ENCODE peak calls at places on chromosomes 3 and 15, in six cellular contexts. One of them, this sample, is unnamed.

GRCh38 chr15:26665950-26666921 is 106.6 kb downstream of the GABRB3 start:
- DNase-seq in GM20000: no peak
- DNase-seq in coronary artery: no peak
- DNase-seq in neural progenitor cell: peak
- DNase-seq in mammary epithelial cell: no peak
- DNase-seq in AG09319: no peak
- DNase-seq in this sample: no peak

GRCh38 chr15:42608110-42608531 is 32.7 kb downstream of the STARD9 start:
- DNase-seq in GM20000: no peak
- DNase-seq in coronary artery: no peak
- DNase-seq in neural progenitor cell: no peak
- DNase-seq in mammary epithelial cell: peak
- DNase-seq in AG09319: no peak
- DNase-seq in this sample: no peak

GRCh38 chr15:98207928-98208327 is 247.4 kb downstream of the ARRDC4 start:
- DNase-seq in GM20000: no peak
- DNase-seq in coronary artery: no peak
- DNase-seq in neural progenitor cell: no peak
- DNase-seq in mammary epithelial cell: no peak
- DNase-seq in AG09319: no peak
- DNase-seq in this sample: no peak

GRCh38 chr15:48536681-48537091 is 108.8 kb downstream of the FBN1 start:
- DNase-seq in GM20000: no peak
- DNase-seq in coronary artery: no peak
- DNase-seq in neural progenitor cell: no peak
- DNase-seq in mammary epithelial cell: no peak
- DNase-seq in AG09319: no peak
- DNase-seq in this sample: no peak

GRCh38 chr3:135165260-135165659 is 370.2 kb downstream of the EPHB1 start:
- DNase-seq in GM20000: no peak
- DNase-seq in coronary artery: no peak
- DNase-seq in neural progenitor cell: no peak
- DNase-seq in mammary epithelial cell: no peak
- DNase-seq in AG09319: no peak
- DNase-seq in this sample: no peak

GRCh38 chr3:197231326-197231725 is 67.1 kb downstream of the DLG1 start:
- DNase-seq in GM20000: no peak
- DNase-seq in coronary artery: no peak
- DNase-seq in neural progenitor cell: no peak
- DNase-seq in mammary epithelial cell: no peak
- DNase-seq in AG09319: no peak
- DNase-seq in this sample: no peak

GRCh38 chr3:132378-132777 is 64.2 kb upstream of the CHL1 start:
- DNase-seq in GM20000: no peak
- DNase-seq in coronary artery: no peak
- DNase-seq in neural progenitor cell: no peak
- DNase-seq in mammary epithelial cell: no peak
- DNase-seq in AG09319: no peak
- DNase-seq in this sample: no peak

GRCh38 chr15:73341886-73342600 is 26.7 kb downstream of the HCN4 start:
- DNase-seq in GM20000: no peak
- DNase-seq in coronary artery: no peak
- DNase-seq in neural progenitor cell: no peak
- DNase-seq in mammary epithelial cell: no peak
- DNase-seq in AG09319: no peak
- DNase-seq in this sample: no peak

GRCh38 chr3:22089284-22089683 is 338.3 kb upstream of the ZNF385D start:
- DNase-seq in GM20000: peak
- DNase-seq in coronary artery: no peak
- DNase-seq in neural progenitor cell: peak
- DNase-seq in mammary epithelial cell: peak
- DNase-seq in AG09319: no peak
- DNase-seq in this sample: no peak

GRCh38 chr15:94125131-94125530 is 106.2 kb upstream of the MCTP2 start:
- DNase-seq in GM20000: no peak
- DNase-seq in coronary artery: no peak
- DNase-seq in neural progenitor cell: no peak
- DNase-seq in mammary epithelial cell: no peak
- DNase-seq in AG09319: peak
- DNase-seq in this sample: no peak

GRCh38 chr3:53137835-53138446 is 7.7 kb upstream of the RFT1 start:
- DNase-seq in GM20000: no peak
- DNase-seq in coronary artery: no peak
- DNase-seq in neural progenitor cell: no peak
- DNase-seq in mammary epithelial cell: peak
- DNase-seq in AG09319: no peak
- DNase-seq in this sample: no peak

GRCh38 chr3:28575100-28575747 is 226.6 kb upstream of the AZI2 start:
- DNase-seq in GM20000: no peak
- DNase-seq in coronary artery: no peak
- DNase-seq in neural progenitor cell: peak
- DNase-seq in mammary epithelial cell: no peak
- DNase-seq in AG09319: no peak
- DNase-seq in this sample: no peak

GRCh38 chr15:74244818-74245341 is 8.8 kb downstream of the CCDC33 start:
- DNase-seq in GM20000: no peak
- DNase-seq in coronary artery: no peak
- DNase-seq in neural progenitor cell: no peak
- DNase-seq in mammary epithelial cell: no peak
- DNase-seq in AG09319: no peak
- DNase-seq in this sample: no peak

GRCh38 chr3:62229201-62229600 is 144.1 kb downstream of the FEZF2 start:
- DNase-seq in GM20000: no peak
- DNase-seq in coronary artery: no peak
- DNase-seq in neural progenitor cell: peak
- DNase-seq in mammary epithelial cell: no peak
- DNase-seq in AG09319: no peak
- DNase-seq in this sample: no peak

GRCh38 chr3:184894051-184894450 is 82.1 kb downstream of the VPS8 start:
- DNase-seq in GM20000: no peak
- DNase-seq in coronary artery: no peak
- DNase-seq in neural progenitor cell: no peak
- DNase-seq in mammary epithelial cell: no peak
- DNase-seq in AG09319: no peak
- DNase-seq in this sample: no peak

GRCh38 chr15:90054618-90055097 is 47.6 kb downstream of the IDH2 start:
- DNase-seq in GM20000: no peak
- DNase-seq in coronary artery: no peak
- DNase-seq in neural progenitor cell: no peak
- DNase-seq in mammary epithelial cell: no peak
- DNase-seq in AG09319: no peak
- DNase-seq in this sample: no peak

GRCh38 chr15:32852771-32853170 is 135.0 kb downstream of the GREM1 start:
- DNase-seq in GM20000: no peak
- DNase-seq in coronary artery: no peak
- DNase-seq in neural progenitor cell: no peak
- DNase-seq in mammary epithelial cell: no peak
- DNase-seq in AG09319: no peak
- DNase-seq in this sample: no peak

GRCh38 chr15:40769310-40770146 is at the start of gene C15orf62:
- DNase-seq in GM20000: peak
- DNase-seq in coronary artery: no peak
- DNase-seq in neural progenitor cell: no peak
- DNase-seq in mammary epithelial cell: peak
- DNase-seq in AG09319: no peak
- DNase-seq in this sample: no peak

GRCh38 chr15:70475921-70476320 is 287.4 kb downstream of the UACA start:
- DNase-seq in GM20000: no peak
- DNase-seq in coronary artery: no peak
- DNase-seq in neural progenitor cell: no peak
- DNase-seq in mammary epithelial cell: no peak
- DNase-seq in AG09319: no peak
- DNase-seq in this sample: no peak

GRCh38 chr15:56325186-56325585 is 40.0 kb upstream of the TEX9 start:
- DNase-seq in GM20000: no peak
- DNase-seq in coronary artery: no peak
- DNase-seq in neural progenitor cell: no peak
- DNase-seq in mammary epithelial cell: peak
- DNase-seq in AG09319: no peak
- DNase-seq in this sample: no peak

GRCh38 chr15:47182818-47183217 is 534.5 kb upstream of the SEMA6D start:
- DNase-seq in GM20000: no peak
- DNase-seq in coronary artery: no peak
- DNase-seq in neural progenitor cell: no peak
- DNase-seq in mammary epithelial cell: no peak
- DNase-seq in AG09319: no peak
- DNase-seq in this sample: no peak

GRCh38 chr3:174949523-174949922 is 90.4 kb downstream of the NAALADL2 start:
- DNase-seq in GM20000: no peak
- DNase-seq in coronary artery: no peak
- DNase-seq in neural progenitor cell: no peak
- DNase-seq in mammary epithelial cell: peak
- DNase-seq in AG09319: peak
- DNase-seq in this sample: no peak

GRCh38 chr15:75036269-75036668 is 12.9 kb downstream of the PPCDC start:
- DNase-seq in GM20000: no peak
- DNase-seq in coronary artery: no peak
- DNase-seq in neural progenitor cell: no peak
- DNase-seq in mammary epithelial cell: peak
- DNase-seq in AG09319: no peak
- DNase-seq in this sample: no peak

GRCh38 chr3:143847787-143848631 is at the start of gene SLC9A9:
- DNase-seq in GM20000: peak
- DNase-seq in coronary artery: no peak
- DNase-seq in neural progenitor cell: peak
- DNase-seq in mammary epithelial cell: peak
- DNase-seq in AG09319: peak
- DNase-seq in this sample: no peak

GRCh38 chr15:80861776-80862175 is 82.6 kb downstream of the CEMIP start:
- DNase-seq in GM20000: no peak
- DNase-seq in coronary artery: no peak
- DNase-seq in neural progenitor cell: no peak
- DNase-seq in mammary epithelial cell: peak
- DNase-seq in AG09319: peak
- DNase-seq in this sample: no peak

DNA sequence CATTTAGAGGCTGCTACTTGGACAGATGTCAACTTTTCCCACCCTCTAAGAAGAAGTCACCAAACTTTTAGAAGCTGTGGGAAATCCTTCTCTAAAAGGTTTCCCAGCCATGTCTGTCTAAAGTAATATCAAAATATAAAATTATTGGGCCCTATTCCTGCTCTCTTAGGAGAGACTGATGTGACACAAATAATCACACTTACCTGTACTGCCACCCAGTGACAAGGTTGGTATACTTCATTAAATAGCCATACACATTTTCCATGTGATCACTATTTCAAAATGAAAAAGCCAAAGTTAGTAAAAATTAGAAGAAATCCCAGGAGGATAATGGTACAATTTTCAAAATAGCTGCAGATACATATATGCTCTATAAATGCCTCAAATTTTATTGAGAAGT is 12.6 kb downstream of the OSBPL11 start:
- DNase-seq in GM20000: peak
- DNase-seq in coronary artery: no peak
- DNase-seq in neural progenitor cell: no peak
- DNase-seq in mammary epithelial cell: no peak
- DNase-seq in AG09319: no peak
- DNase-seq in this sample: no peak
- TF ChIP-seq CTCF in GM20000: no peak
- TF ChIP-seq CTCF in coronary artery: no peak
- TF ChIP-seq CTCF in neural progenitor cell: peak
- TF ChIP-seq CTCF in mammary epithelial cell: peak
- TF ChIP-seq CTCF in AG09319: no peak
- TF ChIP-seq CTCF in this sample: no peak

GRCh38 chr3:4494807-4495200 is 1.7 kb downstream of the ITPR1 start:
- DNase-seq in GM20000: no peak
- DNase-seq in coronary artery: no peak
- DNase-seq in neural progenitor cell: no peak
- DNase-seq in mammary epithelial cell: no peak
- DNase-seq in AG09319: no peak
- DNase-seq in this sample: no peak

GRCh38 chr3:4493931-4494806 is 1.0 kb downstream of the ITPR1 start:
- DNase-seq in GM20000: no peak
- DNase-seq in coronary artery: no peak
- DNase-seq in neural progenitor cell: peak
- DNase-seq in mammary epithelial cell: no peak
- DNase-seq in AG09319: no peak
- DNase-seq in this sample: no peak

GRCh38 chr3:4491873-4492239 is 1.3 kb upstream of the ITPR1 start:
- DNase-seq in GM20000: no peak
- DNase-seq in coronary artery: no peak
- DNase-seq in neural progenitor cell: no peak
- DNase-seq in mammary epithelial cell: no peak
- DNase-seq in AG09319: no peak
- DNase-seq in this sample: no peak

GRCh38 chr3:4493008-4493930 is at the start of gene ITPR1:
- DNase-seq in GM20000: peak
- DNase-seq in coronary artery: peak
- DNase-seq in neural progenitor cell: peak
- DNase-seq in mammary epithelial cell: peak
- DNase-seq in AG09319: peak
- DNase-seq in this sample: peak

GRCh38 chr3:4492240-4493007 is 724 bp upstream of the ITPR1 start:
- DNase-seq in GM20000: no peak
- DNase-seq in coronary artery: peak
- DNase-seq in neural progenitor cell: peak
- DNase-seq in mammary epithelial cell: peak
- DNase-seq in AG09319: no peak
- DNase-seq in this sample: no peak
- TF ChIP-seq CTCF in GM20000: no peak
- TF ChIP-seq CTCF in coronary artery: no peak
- TF ChIP-seq CTCF in neural progenitor cell: peak
- TF ChIP-seq CTCF in mammary epithelial cell: no peak
- TF ChIP-seq CTCF in AG09319: no peak
- TF ChIP-seq CTCF in this sample: no peak

DNA sequence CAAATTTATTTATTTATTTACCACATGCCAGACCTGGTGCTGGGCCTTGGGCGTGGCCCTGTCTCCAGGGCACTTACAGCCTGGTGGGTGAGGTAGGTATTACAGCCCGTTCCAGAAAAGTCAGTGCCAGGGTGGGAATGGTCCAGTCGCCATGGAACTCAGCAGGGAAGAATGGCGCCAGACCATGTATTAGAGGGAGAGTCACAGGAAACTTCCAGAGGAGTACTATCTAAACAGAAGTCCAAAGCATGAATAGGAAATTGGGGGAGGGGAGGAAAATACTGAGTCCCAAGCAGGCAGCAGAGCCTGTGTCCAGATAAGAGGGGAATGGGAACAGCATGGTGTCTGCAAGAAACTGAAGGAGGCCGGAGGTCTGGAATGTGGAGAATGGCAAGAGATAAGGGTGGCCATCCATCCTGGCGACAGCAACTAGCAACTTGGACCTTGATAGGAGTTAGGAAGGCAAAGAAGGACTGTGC is 27.0 kb downstream of the SH3BP5 start:
- DNase-seq in GM20000: no peak
- DNase-seq in coronary artery: no peak
- DNase-seq in neural progenitor cell: no peak
- DNase-seq in mammary epithelial cell: no peak
- DNase-seq in AG09319: no peak
- DNase-seq in this sample: no peak
- TF ChIP-seq CTCF in GM20000: no peak
- TF ChIP-seq CTCF in coronary artery: no peak
- TF ChIP-seq CTCF in neural progenitor cell: peak
- TF ChIP-seq CTCF in mammary epithelial cell: peak
- TF ChIP-seq CTCF in AG09319: peak
- TF ChIP-seq CTCF in this sample: no peak

DNA sequence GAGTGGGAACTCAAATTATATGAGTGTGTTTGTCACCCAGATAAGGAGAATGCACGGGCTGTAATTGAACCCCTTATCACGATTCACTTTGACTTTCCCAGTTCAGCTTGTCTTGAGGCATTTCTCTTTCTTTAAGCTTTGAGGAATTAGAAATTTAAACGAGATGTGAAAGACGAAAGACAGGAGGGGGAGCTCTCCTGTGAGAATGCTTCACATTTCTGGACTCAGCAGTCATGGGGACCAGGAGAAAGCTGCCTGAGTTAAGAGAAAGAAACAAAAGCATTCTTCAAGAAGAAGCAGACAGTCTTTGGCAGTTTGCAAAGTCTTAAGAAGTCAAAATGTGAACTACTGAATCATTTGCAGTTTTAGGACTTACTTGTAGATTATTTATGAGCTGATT is 205.6 kb downstream of the NECTIN3 start:
- DNase-seq in GM20000: no peak
- DNase-seq in coronary artery: no peak
- DNase-seq in neural progenitor cell: peak
- DNase-seq in mammary epithelial cell: peak
- DNase-seq in AG09319: peak
- DNase-seq in this sample: no peak
- TF ChIP-seq CTCF in GM20000: no peak
- TF ChIP-seq CTCF in coronary artery: no peak
- TF ChIP-seq CTCF in neural progenitor cell: peak
- TF ChIP-seq CTCF in mammary epithelial cell: peak
- TF ChIP-seq CTCF in AG09319: peak
- TF ChIP-seq CTCF in this sample: no peak